ENCODE peak calls at places on chromosomes 3 and 15, in seven cellular contexts. Y, T, N, V, M, L and B are unnamed samples.

GRCh38 chr3:13280122-13280790 is 139.9 kb downstream of the NUP210 start:
- DNase-seq in Y (no peak), T (no peak), N (no peak), V (no peak), M (no peak), L (no peak), B (no peak)

GRCh38 chr3:72633101-72633500 is 215.1 kb downstream of the SHQ1 start:
- DNase-seq in Y (no peak), T (no peak), N (no peak), V (no peak), M (no peak), L (no peak), B (no peak)

GRCh38 chr3:53159415-53160135 is 1.4 kb upstream of the PRKCD start:
- DNase-seq in Y (peak), T (no peak), N (no peak), V (no peak), M (peak), L (peak), B (no peak)

GRCh38 chr15:66231421-66232266 is 21.9 kb downstream of the MEGF11 start:
- DNase-seq in Y (no peak), T (no peak), N (no peak), V (no peak), M (no peak), L (no peak), B (no peak)

GRCh38 chr15:45550436-45550835 is 27.9 kb upstream of the SLC30A4 start:
- DNase-seq in Y (no peak), T (no peak), N (no peak), V (no peak), M (no peak), L (no peak), B (no peak)

GRCh38 chr15:98177950-98178848 is 217.7 kb downstream of the ARRDC4 start:
- DNase-seq in Y (peak), T (peak), N (no peak), V (peak), M (peak), L (peak), B (no peak)

GRCh38 chr3:54213910-54214309 is 91.6 kb downstream of the CACNA2D3 start:
- DNase-seq in Y (no peak), T (no peak), N (no peak), V (no peak), M (no peak), L (no peak), B (no peak)

GRCh38 chr15:43276563-43277200 is 10.0 kb upstream of the TGM5 start:
- DNase-seq in Y (no peak), T (no peak), N (no peak), V (no peak), M (no peak), L (no peak), B (no peak)

GRCh38 chr3:46885612-46886011 is 8.1 kb downstream of the PTH1R start:
- DNase-seq in Y (no peak), T (no peak), N (no peak), V (no peak), M (no peak), L (no peak), B (no peak)

GRCh38 chr3:160929595-160929994 is 173.6 kb downstream of the PPM1L start:
- DNase-seq in Y (peak), T (no peak), N (no peak), V (no peak), M (no peak), L (no peak), B (no peak)

GRCh38 chr3:187197255-187197654 is at the start of gene RTP1:
- DNase-seq in Y (no peak), T (no peak), N (no peak), V (no peak), M (no peak), L (peak), B (no peak)

GRCh38 chr15:94951538-94951937 is 720.2 kb downstream of the MCTP2 start:
- DNase-seq in Y (no peak), T (no peak), N (no peak), V (peak), M (no peak), L (no peak), B (no peak)

GRCh38 chr15:69469467-69470191 is 17.0 kb downstream of the RPLP1 start:
- DNase-seq in Y (no peak), T (no peak), N (no peak), V (no peak), M (no peak), L (no peak), B (no peak)

GRCh38 chr15:45391746-45392711 is 13.7 kb upstream of the GATM start:
- DNase-seq in Y (no peak), T (peak), N (no peak), V (no peak), M (no peak), L (no peak), B (no peak)

GRCh38 chr3:120095226-120096165 is 1.2 kb upstream of the GSK3B start:
- DNase-seq in Y (peak), T (peak), N (peak), V (peak), M (peak), L (peak), B (peak)

GRCh38 chr3:43094851-43095250 is 11.0 kb downstream of the POMGNT2 start:
- DNase-seq in Y (no peak), T (no peak), N (no peak), V (no peak), M (no peak), L (no peak), B (no peak)